ENCODE peak calls at places on chromosomes 12 and 14, in nine cellular contexts. T is GM23338, Z is retinal pigment epithelial cell, O is foreskin fibroblast, R is dorsolateral prefrontal cortex, B is kidney epithelial cell, D is uterus, Y is SK-N-SH, U is AG10803. P is an unnamed sample.

GRCh38 chr14:100063314-100063941 is 1.8 kb upstream of the EVL start:
- DNase-seq in T (no peak), Z (no peak), O (no peak), R (no peak), B (no peak), D (no peak), Y (no peak), U (no peak), P (no peak)

GRCh38 chr12:14059538-14059937 is 78.1 kb upstream of the GRIN2B start:
- DNase-seq in T (no peak), Z (no peak), O (no peak), R (no peak), B (no peak), D (no peak), Y (no peak), U (no peak), P (no peak)

GRCh38 chr12:80493466-80493865 is 49.4 kb downstream of the PTPRQ start:
- DNase-seq in T (no peak), Z (no peak), O (no peak), R (no peak), B (no peak), D (no peak), Y (no peak), U (no peak), P (no peak)

GRCh38 chr14:60637490-60638452 is 11.5 kb downstream of the SIX1 start:
- DNase-seq in T (peak), Z (no peak), O (peak), R (no peak), B (no peak), D (no peak), Y (peak), U (peak), P (no peak)

GRCh38 chr12:108394196-108394595 is 55.1 kb upstream of the CMKLR1 start:
- DNase-seq in T (no peak), Z (no peak), O (peak), R (no peak), B (no peak), D (peak), Y (no peak), U (peak), P (peak)

GRCh38 chr12:106984588-106985137 is 2.3 kb downstream of the MTERF2 start:
- DNase-seq in T (no peak), Z (no peak), O (no peak), R (no peak), B (no peak), D (no peak), Y (no peak), U (no peak), P (no peak)

GRCh38 chr12:52444647-52445595 is 7.0 kb downstream of the KRT6B start:
- DNase-seq in T (no peak), Z (no peak), O (no peak), R (no peak), B (no peak), D (no peak), Y (no peak), U (no peak), P (no peak)

GRCh38 chr14:52355016-52355430 is 40.9 kb downstream of the PTGER2 start:
- DNase-seq in T (no peak), Z (peak), O (peak), R (no peak), B (peak), D (no peak), Y (no peak), U (peak), P (peak)

GRCh38 chr12:66538970-66539369 is 139.9 kb downstream of the GRIP1 start:
- DNase-seq in T (peak), Z (no peak), O (no peak), R (no peak), B (peak), D (no peak), Y (no peak), U (no peak), P (peak)

GRCh38 chr12:5192727-5193126 is 149.0 kb downstream of the KCNA5 start:
- DNase-seq in T (no peak), Z (no peak), O (peak), R (no peak), B (no peak), D (no peak), Y (no peak), U (no peak), P (no peak)

GRCh38 chr14:43005807-43006206 is 1399.1 kb downstream of the LRFN5 start:
- DNase-seq in T (peak), Z (no peak), O (peak), R (no peak), B (no peak), D (no peak), Y (no peak), U (no peak), P (no peak)

GRCh38 chr12:21823581-21823980 is 49.1 kb upstream of the KCNJ8 start:
- DNase-seq in T (peak), Z (no peak), O (no peak), R (no peak), B (no peak), D (peak), Y (no peak), U (peak), P (peak)

GRCh38 chr14:98928418-98928817 is 343.6 kb downstream of the BCL11B start:
- DNase-seq in T (no peak), Z (no peak), O (no peak), R (no peak), B (no peak), D (no peak), Y (no peak), U (no peak), P (no peak)

GRCh38 chr12:93626160-93626559 is 51.0 kb upstream of the CRADD start:
- DNase-seq in T (no peak), Z (no peak), O (no peak), R (no peak), B (no peak), D (no peak), Y (no peak), U (no peak), P (no peak)

GRCh38 chr12:109358154-109358869 is 10.6 kb downstream of the MYO1H start:
- DNase-seq in T (no peak), Z (no peak), O (no peak), R (no peak), B (no peak), D (no peak), Y (peak), U (no peak), P (no peak)

GRCh38 chr14:64612021-64612380 is 62.2 kb downstream of the PPP1R36 start:
- DNase-seq in T (no peak), Z (peak), O (peak), R (no peak), B (peak), D (no peak), Y (no peak), U (peak), P (no peak)

GRCh38 chr14:37416264-37416663 is 178.8 kb downstream of the FOXA1 start:
- DNase-seq in T (no peak), Z (no peak), O (no peak), R (no peak), B (no peak), D (no peak), Y (no peak), U (no peak), P (no peak)

DNA sequence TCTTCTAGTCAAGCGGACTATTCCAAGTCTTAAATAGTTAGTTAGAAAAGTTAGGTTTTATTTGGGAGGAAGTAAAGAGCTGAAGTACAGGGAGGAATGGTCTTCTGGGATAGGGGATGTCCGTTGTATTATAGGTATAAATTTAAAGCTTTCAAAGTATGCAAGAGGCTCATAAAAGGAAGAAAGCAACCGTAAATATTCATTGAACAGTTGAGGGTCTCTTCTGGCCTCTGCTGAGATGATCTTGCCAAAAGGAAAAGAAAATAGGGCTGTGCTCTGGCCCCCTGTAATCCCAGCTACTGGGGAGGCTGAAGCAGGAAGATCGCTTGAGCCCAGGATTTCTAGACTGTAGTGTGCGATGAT is 377 bp upstream of the TIMELESS start:
- DNase-seq in T (no peak), Z (no peak), O (no peak), R (no peak), B (no peak), D (no peak), Y (no peak), U (no peak), P (no peak)
- H3K4me3 ChIP-seq in T (peak), Z (peak), O (peak), R (peak), B (peak), D (peak), Y (peak), U (peak), P (peak)

GRCh38 chr12:54616933-54617535 is 17.7 kb downstream of the LACRT start:
- DNase-seq in T (no peak), Z (no peak), O (no peak), R (no peak), B (no peak), D (no peak), Y (no peak), U (no peak), P (no peak)
- H3K4me3 ChIP-seq in T (no peak), Z (no peak), O (no peak), R (no peak), B (no peak), D (no peak), Y (no peak), U (no peak), P (no peak)

GRCh38 chr12:48883305-48884171 is 17.9 kb upstream of the RND1 start:
- DNase-seq in T (peak), Z (no peak), O (no peak), R (no peak), B (no peak), D (no peak), Y (peak), U (no peak), P (no peak)

GRCh38 chr12:48880647-48881046 is 15.0 kb upstream of the RND1 start:
- DNase-seq in T (no peak), Z (no peak), O (no peak), R (no peak), B (no peak), D (no peak), Y (no peak), U (no peak), P (no peak)

GRCh38 chr12:48882972-48883304 is 17.3 kb upstream of the RND1 start:
- DNase-seq in T (no peak), Z (no peak), O (no peak), R (no peak), B (no peak), D (no peak), Y (no peak), U (no peak), P (no peak)

GRCh38 chr12:48881652-48882324 is 16.1 kb upstream of the RND1 start:
- DNase-seq in T (no peak), Z (no peak), O (no peak), R (no peak), B (no peak), D (no peak), Y (no peak), U (no peak), P (no peak)

DNA sequence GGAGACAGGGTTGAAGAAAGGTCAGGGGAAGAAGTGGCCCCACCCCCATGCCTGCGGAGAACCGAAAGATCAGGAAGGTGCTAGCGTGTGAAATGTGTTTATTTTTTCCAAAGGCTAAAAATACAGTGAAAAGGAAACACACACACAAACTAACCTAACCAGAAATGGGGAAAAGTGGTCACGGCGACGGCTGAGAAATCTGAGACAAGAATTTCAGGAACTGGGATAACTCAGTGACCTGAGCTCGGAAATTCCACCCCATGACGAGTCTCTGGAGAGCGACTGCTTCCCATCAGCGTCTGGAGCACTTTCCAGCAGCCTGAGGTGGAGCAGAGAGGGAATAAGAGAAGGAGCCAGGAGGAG is 16.6 kb upstream of the RND1 start:
- DNase-seq in T (peak), Z (no peak), O (peak), R (no peak), B (no peak), D (no peak), Y (no peak), U (peak), P (no peak)
- H3K4me3 ChIP-seq in T (peak), Z (no peak), O (peak), R (peak), B (peak), D (no peak), Y (no peak), U (peak), P (no peak)

DNA sequence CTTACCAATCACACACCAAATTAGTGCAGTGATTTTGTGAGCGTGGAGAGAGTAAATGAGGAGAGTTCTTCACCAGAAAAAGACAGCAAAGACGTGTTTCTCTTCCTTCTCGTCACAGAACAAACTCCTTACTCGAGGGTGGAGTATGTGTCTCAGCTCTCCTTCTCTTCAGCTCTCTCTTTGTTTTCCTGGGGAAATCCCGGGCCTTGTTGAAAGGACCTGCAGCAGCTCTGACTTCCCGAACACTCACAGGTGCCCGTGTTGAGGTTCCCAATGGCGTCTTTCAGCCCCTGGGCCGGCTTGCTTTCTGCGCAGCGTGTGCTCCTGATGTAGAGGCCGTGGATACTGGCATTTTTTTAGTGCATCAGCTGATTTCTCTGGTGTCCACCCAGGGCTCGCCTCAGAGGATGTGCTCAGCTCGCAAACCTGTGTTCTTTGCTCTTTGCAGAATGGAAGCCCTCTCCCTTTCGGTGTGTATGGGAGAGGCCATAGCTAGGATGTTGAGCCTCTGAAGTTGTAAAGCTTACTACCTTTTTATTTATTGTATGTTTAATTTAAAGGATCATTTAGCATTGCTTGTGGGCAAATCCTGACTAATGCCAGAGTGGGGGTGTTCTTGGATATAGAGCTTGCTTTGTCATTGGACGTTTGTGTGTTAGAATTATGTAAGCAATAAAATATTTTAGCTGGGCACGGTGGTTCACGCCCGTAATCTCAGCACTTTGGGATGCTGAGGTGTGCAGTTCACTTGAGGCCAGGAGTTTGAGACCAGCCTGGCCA is 52.9 kb upstream of the MMP17 start:
- DNase-seq in T (peak), Z (no peak), O (no peak), R (no peak), B (no peak), D (no peak), Y (no peak), U (no peak), P (no peak)
- H3K4me3 ChIP-seq in T (no peak), Z (no peak), O (no peak), R (no peak), B (no peak), D (no peak), Y (no peak), U (no peak), P (no peak)

GRCh38 chr14:24337144-24337823 is 2.4 kb upstream of the ADCY4 start:
- DNase-seq in T (no peak), Z (no peak), O (no peak), R (no peak), B (no peak), D (no peak), Y (no peak), U (no peak), P (no peak)

GRCh38 chr14:24337824-24338175 is 2.0 kb downstream of the RIPK3 start:
- DNase-seq in T (no peak), Z (no peak), O (no peak), R (no peak), B (no peak), D (no peak), Y (no peak), U (no peak), P (no peak)

GRCh38 chr14:24334431-24335271 is at the start of gene ADCY4:
- DNase-seq in T (peak), Z (no peak), O (peak), R (no peak), B (no peak), D (no peak), Y (peak), U (no peak), P (no peak)

GRCh38 chr14:24338843-24339242 is 948 bp downstream of the RIPK3 start:
- DNase-seq in T (no peak), Z (no peak), O (no peak), R (no peak), B (no peak), D (no peak), Y (no peak), U (no peak), P (no peak)

DNA sequence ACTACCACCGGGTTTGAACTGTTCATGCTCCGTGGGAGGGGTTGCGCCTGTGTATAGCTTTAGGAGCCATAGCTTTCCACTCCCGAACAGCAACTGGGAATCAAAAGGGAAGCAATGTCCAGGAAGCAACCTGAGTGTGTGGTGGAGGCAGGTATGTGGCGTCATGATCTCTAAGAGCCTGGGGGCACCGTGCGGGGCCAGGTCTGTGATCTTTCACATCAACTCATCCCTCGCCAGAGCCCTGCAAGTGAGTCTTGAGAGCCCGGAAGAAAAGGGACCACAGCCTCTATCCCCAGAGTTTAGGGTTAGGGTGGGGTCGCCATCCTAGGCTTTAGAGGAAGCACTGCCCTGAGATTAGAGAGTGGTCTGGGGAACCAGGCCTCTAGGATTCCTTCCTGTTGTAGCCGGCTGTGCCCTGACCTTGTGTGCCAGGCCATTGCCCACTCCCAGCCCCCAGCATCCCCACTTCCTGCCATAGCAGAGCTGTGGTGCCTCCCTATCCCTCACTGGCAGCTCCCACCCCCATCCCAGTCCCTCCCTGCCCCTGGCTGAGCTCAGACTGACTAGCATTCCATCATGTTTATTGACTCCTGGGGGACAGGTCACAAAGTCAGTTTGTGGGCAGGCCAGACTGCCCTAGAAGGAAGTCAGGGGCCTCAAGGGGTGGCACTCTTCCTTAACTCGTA is 733 bp upstream of the ADCY4 start:
- DNase-seq in T (peak), Z (no peak), O (peak), R (no peak), B (no peak), D (no peak), Y (peak), U (no peak), P (no peak)
- H3K4me3 ChIP-seq in T (peak), Z (no peak), O (no peak), R (no peak), B (no peak), D (no peak), Y (no peak), U (no peak), P (no peak)

GRCh38 chr12:95384785-95385184 is 89.2 kb upstream of the METAP2 start:
- DNase-seq in T (no peak), Z (no peak), O (no peak), R (no peak), B (no peak), D (no peak), Y (no peak), U (no peak), P (no peak)

GRCh38 chr12:95385646-95386045 is 88.3 kb upstream of the METAP2 start:
- DNase-seq in T (no peak), Z (no peak), O (peak), R (no peak), B (no peak), D (no peak), Y (no peak), U (peak), P (peak)

GRCh38 chr12:95390192-95390591 is 83.8 kb upstream of the METAP2 start:
- DNase-seq in T (no peak), Z (no peak), O (no peak), R (no peak), B (no peak), D (no peak), Y (no peak), U (no peak), P (no peak)

GRCh38 chr12:95385246-95385645 is 88.7 kb upstream of the METAP2 start:
- DNase-seq in T (peak), Z (peak), O (peak), R (no peak), B (no peak), D (peak), Y (no peak), U (peak), P (peak)

DNA sequence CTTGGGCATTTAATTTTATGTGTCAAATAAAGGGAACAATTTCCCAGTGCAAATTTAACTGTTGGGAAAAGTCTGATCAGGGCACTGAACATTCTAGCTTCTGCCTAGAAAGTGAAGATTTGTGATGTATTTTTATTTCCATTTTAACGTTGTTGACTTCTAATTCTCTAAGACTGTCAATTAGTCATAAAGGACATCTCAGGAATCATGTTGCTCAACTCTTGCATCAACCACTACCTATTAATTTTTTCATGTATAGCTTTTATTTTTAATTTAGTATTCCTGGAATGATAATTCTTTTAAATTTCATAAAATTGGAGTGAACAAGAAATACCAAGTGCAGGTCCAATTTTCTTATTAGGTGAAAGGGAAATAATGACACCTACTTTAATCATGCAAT is 87.9 kb upstream of the METAP2 start:
- DNase-seq in T (no peak), Z (no peak), O (peak), R (no peak), B (no peak), D (no peak), Y (no peak), U (peak), P (no peak)
- H3K4me3 ChIP-seq in T (no peak), Z (no peak), O (peak), R (no peak), B (no peak), D (no peak), Y (no peak), U (peak), P (peak)

GRCh38 chr14:102591372-102591943 is 991 bp upstream of the RCOR1 start:
- DNase-seq in T (peak), Z (no peak), O (peak), R (no peak), B (no peak), D (peak), Y (peak), U (no peak), P (peak)

GRCh38 chr14:102589761-102590290 is 2.6 kb upstream of the RCOR1 start:
- DNase-seq in T (peak), Z (no peak), O (no peak), R (no peak), B (no peak), D (no peak), Y (no peak), U (no peak), P (no peak)

GRCh38 chr14:102591944-102592772 is at the start of gene RCOR1:
- DNase-seq in T (peak), Z (peak), O (peak), R (peak), B (peak), D (peak), Y (peak), U (peak), P (peak)

GRCh38 chr14:102588821-102589220 is 3.6 kb upstream of the RCOR1 start:
- DNase-seq in T (no peak), Z (peak), O (peak), R (no peak), B (no peak), D (no peak), Y (no peak), U (no peak), P (no peak)

DNA sequence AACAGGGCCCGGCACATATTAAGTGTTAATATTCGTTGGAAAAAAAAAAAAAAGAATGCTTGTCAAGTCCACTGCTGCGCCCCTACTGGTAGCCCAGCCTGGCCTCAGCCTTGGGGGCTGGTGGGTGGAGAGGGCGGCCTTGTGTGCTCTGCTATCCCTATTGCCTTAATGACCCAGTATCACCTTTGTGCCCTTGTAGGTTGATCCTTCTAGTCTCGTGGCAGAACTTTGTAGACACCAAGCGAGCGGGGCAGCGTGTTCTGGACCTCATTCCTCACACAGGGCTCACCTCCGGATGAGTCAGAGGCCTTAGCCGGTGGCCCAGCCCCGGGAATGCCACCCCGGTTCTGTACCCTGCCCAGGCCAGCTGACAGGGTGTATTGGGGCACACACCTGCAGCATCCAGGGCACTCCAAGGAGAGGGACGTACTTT is 1.8 kb upstream of the RCOR1 start:
- DNase-seq in T (peak), Z (no peak), O (peak), R (no peak), B (no peak), D (peak), Y (peak), U (no peak), P (no peak)
- H3K4me3 ChIP-seq in T (peak), Z (peak), O (peak), R (peak), B (no peak), D (no peak), Y (peak), U (peak), P (peak)

P was measured in MG63.